ENCODE peak calls at places on chromosomes 16 and 17, in four cellular contexts. W, G, F and S are unnamed samples.

GRCh38 chr16:84832488-84833141 is 12.8 kb downstream of the CRISPLD2 start:
- DNase-seq in W (no peak), F (no peak), G (no peak), S (no peak)

GRCh38 chr16:30533748-30534367 is 800 bp downstream of the ZNF747 start:
- DNase-seq in W (no peak), G (no peak), F (no peak), S (no peak)

GRCh38 chr16:68719993-68720489 is 17.1 kb upstream of the CDH1 start:
- DNase-seq in G (no peak), F (no peak), W (no peak), S (no peak)

GRCh38 chr17:15287533-15288267 is 22.6 kb upstream of the PMP22 start:
- DNase-seq in G (no peak), F (no peak), W (no peak), S (no peak)

GRCh38 chr17:32483451-32484019 is 3.3 kb upstream of the CDK5R1 start:
- DNase-seq in G (peak; percentile 96), F (peak; percentile 65), W (peak; percentile 70), S (peak; percentile 52)

GRCh38 chr17:79678856-79679255 is 51.9 kb upstream of the ENPP7 start:
- DNase-seq in F (no peak), W (no peak), G (no peak), S (no peak)

GRCh38 chr17:76103274-76104139 is at the start of gene EXOC7:
- DNase-seq in G (peak; percentile 95), W (peak; percentile 99), F (peak; percentile 93), S (peak; percentile 88)

GRCh38 chr16:11278681-11279628 is 2.2 kb downstream of the PRM1 start:
- DNase-seq in F (no peak), G (no peak), W (no peak), S (no peak)

GRCh38 chr17:31525801-31526549 is 134.5 kb downstream of the RAB11FIP4 start:
- DNase-seq in F (no peak), W (no peak), G (no peak), S (no peak)

GRCh38 chr16:69381231-69381630 is 4.6 kb downstream of the TERF2 start:
- DNase-seq in F (no peak), W (no peak), G (no peak), S (no peak)

GRCh38 chr16:49618955-49619354 is 237.0 kb downstream of the ZNF423 start:
- DNase-seq in F (no peak), G (no peak), W (no peak), S (no peak)

GRCh38 chr16:57380671-57381462 is 8.6 kb downstream of the CX3CL1 start:
- DNase-seq in W (no peak), G (no peak), F (no peak), S (no peak)

GRCh38 chr16:86505899-86506864 is 4.1 kb upstream of the FOXF1 start:
- DNase-seq in F (no peak), W (no peak), G (no peak), S (no peak)

GRCh38 chr17:4555863-4556646 is 871 bp upstream of the MYBBP1A start:
- DNase-seq in F (no peak), G (no peak), W (no peak), S (no peak)

GRCh38 chr16:23833960-23834685 is 1.7 kb upstream of the PRKCB start:
- DNase-seq in F (no peak), G (no peak), W (no peak), S (no peak)

GRCh38 chr17:80283116-80283852 is 22.6 kb downstream of the RNF213 start:
- DNase-seq in W (no peak), G (no peak), F (no peak), S (no peak)

GRCh38 chr17:82449136-82449882 is 1.2 kb downstream of the CYBC1 start:
- DNase-seq in G (no peak), F (no peak), W (no peak), S (peak; percentile 82)

GRCh38 chr16:31072540-31073072 is 1.4 kb downstream of the ZNF668 start:
- DNase-seq in F (peak; percentile 42), W (no peak), G (peak; percentile 26), S (no peak)